ENCODE peak calls at places on chromosomes 6 and 20, in eight cellular contexts. One of them, this sample, is unnamed.

GRCh38 chr6:28653876-28654275 is 128.2 kb downstream of the GPX5 start:
- DNase-seq in GM12865: no peak
- DNase-seq in GM10248: no peak
- DNase-seq in CD8-positive, alpha-beta T cell: no peak
- DNase-seq in suprapubic skin: no peak
- DNase-seq in lower leg skin: no peak
- DNase-seq in WTC11: no peak
- DNase-seq in lower lobe of right lung: no peak
- DNase-seq in this sample: no peak

GRCh38 chr20:63024573-63025392 is 18.0 kb upstream of the BHLHE23 start:
- DNase-seq in GM12865: no peak
- DNase-seq in GM10248: no peak
- DNase-seq in CD8-positive, alpha-beta T cell: no peak
- DNase-seq in suprapubic skin: peak; percentile 33
- DNase-seq in lower leg skin: no peak
- DNase-seq in WTC11: peak; percentile 8
- DNase-seq in lower lobe of right lung: peak; percentile 30
- DNase-seq in this sample: no peak

GRCh38 chr6:114997813-114998292 is 655.0 kb upstream of the HS3ST5 start:
- DNase-seq in GM12865: peak; percentile 65
- DNase-seq in GM10248: no peak
- DNase-seq in CD8-positive, alpha-beta T cell: no peak
- DNase-seq in suprapubic skin: no peak
- DNase-seq in lower leg skin: no peak
- DNase-seq in WTC11: no peak
- DNase-seq in lower lobe of right lung: no peak
- DNase-seq in this sample: no peak

GRCh38 chr6:6694825-6695710 is 106.5 kb downstream of the LY86 start:
- DNase-seq in GM12865: no peak
- DNase-seq in GM10248: no peak
- DNase-seq in CD8-positive, alpha-beta T cell: no peak
- DNase-seq in suprapubic skin: no peak
- DNase-seq in lower leg skin: peak; percentile 73
- DNase-seq in WTC11: peak; percentile 63
- DNase-seq in lower lobe of right lung: peak; percentile 85
- DNase-seq in this sample: peak; percentile 38

GRCh38 chr6:69026243-69026642 is 391.2 kb downstream of the ADGRB3 start:
- DNase-seq in GM12865: no peak
- DNase-seq in GM10248: no peak
- DNase-seq in CD8-positive, alpha-beta T cell: no peak
- DNase-seq in suprapubic skin: no peak
- DNase-seq in lower leg skin: no peak
- DNase-seq in WTC11: no peak
- DNase-seq in lower lobe of right lung: no peak
- DNase-seq in this sample: no peak

GRCh38 chr6:108115598-108116058 is 41.1 kb upstream of the OSTM1 start:
- DNase-seq in GM12865: peak; percentile 35
- DNase-seq in GM10248: no peak
- DNase-seq in CD8-positive, alpha-beta T cell: no peak
- DNase-seq in suprapubic skin: no peak
- DNase-seq in lower leg skin: no peak
- DNase-seq in WTC11: peak; percentile 66
- DNase-seq in lower lobe of right lung: peak; percentile 70
- DNase-seq in this sample: no peak

GRCh38 chr6:114216789-114217467 is 125.9 kb downstream of the HS3ST5 start:
- DNase-seq in GM12865: no peak
- DNase-seq in GM10248: no peak
- DNase-seq in CD8-positive, alpha-beta T cell: no peak
- DNase-seq in suprapubic skin: no peak
- DNase-seq in lower leg skin: no peak
- DNase-seq in WTC11: no peak
- DNase-seq in lower lobe of right lung: no peak
- DNase-seq in this sample: no peak

GRCh38 chr6:19538086-19538485 is 299.1 kb upstream of the ID4 start:
- DNase-seq in GM12865: no peak
- DNase-seq in GM10248: no peak
- DNase-seq in CD8-positive, alpha-beta T cell: no peak
- DNase-seq in suprapubic skin: peak; percentile 83
- DNase-seq in lower leg skin: peak; percentile 74
- DNase-seq in WTC11: peak; percentile 26
- DNase-seq in lower lobe of right lung: peak; percentile 60
- DNase-seq in this sample: no peak

DNA sequence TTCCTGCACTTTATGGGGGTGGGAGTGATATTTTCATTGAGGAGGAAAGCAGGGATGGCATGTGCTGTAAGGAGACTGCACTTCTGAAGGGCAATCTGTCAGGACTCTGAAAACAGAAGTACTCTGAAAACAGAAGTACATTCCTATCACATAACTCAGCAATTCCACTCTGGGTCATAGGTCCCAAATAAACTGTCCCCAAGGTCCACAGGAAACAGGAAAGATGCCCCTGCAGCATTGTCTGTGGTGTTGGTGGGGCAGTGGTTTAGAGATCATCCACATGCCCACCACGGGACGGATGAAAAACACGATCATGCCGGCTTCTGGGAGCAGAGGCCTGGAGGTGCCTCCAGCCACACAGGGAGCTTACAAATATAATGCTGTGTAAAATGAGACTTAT is 150.3 kb downstream of the OTOR start:
- DNase-seq in GM12865: no peak
- DNase-seq in GM10248: no peak
- DNase-seq in CD8-positive, alpha-beta T cell: no peak
- DNase-seq in suprapubic skin: no peak
- DNase-seq in lower leg skin: no peak
- DNase-seq in WTC11: no peak
- DNase-seq in lower lobe of right lung: no peak
- DNase-seq in this sample: no peak
- TF ChIP-seq CTCF in GM12865: no peak
- TF ChIP-seq CTCF in GM10248: no peak
- TF ChIP-seq CTCF in CD8-positive, alpha-beta T cell: no peak
- TF ChIP-seq CTCF in suprapubic skin: no peak
- TF ChIP-seq CTCF in lower leg skin: no peak
- TF ChIP-seq CTCF in WTC11: no peak
- TF ChIP-seq CTCF in lower lobe of right lung: no peak
- TF ChIP-seq CTCF in this sample: no peak

GRCh38 chr6:134029495-134030455 is 22.6 kb downstream of the SLC2A12 start:
- DNase-seq in GM12865: no peak
- DNase-seq in GM10248: no peak
- DNase-seq in CD8-positive, alpha-beta T cell: no peak
- DNase-seq in suprapubic skin: no peak
- DNase-seq in lower leg skin: no peak
- DNase-seq in WTC11: no peak
- DNase-seq in lower lobe of right lung: no peak
- DNase-seq in this sample: no peak
- TF ChIP-seq CTCF in GM12865: no peak
- TF ChIP-seq CTCF in GM10248: no peak
- TF ChIP-seq CTCF in CD8-positive, alpha-beta T cell: no peak
- TF ChIP-seq CTCF in suprapubic skin: no peak
- TF ChIP-seq CTCF in lower leg skin: no peak
- TF ChIP-seq CTCF in WTC11: no peak
- TF ChIP-seq CTCF in lower lobe of right lung: no peak
- TF ChIP-seq CTCF in this sample: no peak

DNA sequence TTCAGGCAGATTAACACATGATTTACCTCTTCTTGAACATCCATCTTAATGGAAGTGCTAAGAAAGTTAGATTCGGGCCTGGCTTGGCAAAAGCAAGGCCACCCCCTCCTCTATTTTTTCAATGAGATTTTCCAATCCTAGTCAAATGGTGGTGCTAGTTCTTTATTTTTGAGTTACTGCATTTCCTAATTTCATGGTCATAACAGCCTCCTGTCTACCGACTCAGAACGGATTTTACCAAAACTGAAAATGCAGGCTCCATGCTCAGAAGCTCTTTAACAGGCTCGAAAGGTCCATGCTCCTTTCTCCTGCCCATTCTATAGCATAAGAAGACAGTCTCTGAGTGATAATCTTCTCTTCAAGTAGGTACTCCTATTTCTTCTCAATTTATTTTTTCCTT is 117.2 kb upstream of the ESR1 start:
- DNase-seq in GM12865: peak; percentile 30
- DNase-seq in GM10248: no peak
- DNase-seq in CD8-positive, alpha-beta T cell: no peak
- DNase-seq in suprapubic skin: no peak
- DNase-seq in lower leg skin: no peak
- DNase-seq in WTC11: no peak
- DNase-seq in lower lobe of right lung: no peak
- DNase-seq in this sample: no peak
- TF ChIP-seq CTCF in GM12865: no peak
- TF ChIP-seq CTCF in GM10248: no peak
- TF ChIP-seq CTCF in CD8-positive, alpha-beta T cell: no peak
- TF ChIP-seq CTCF in suprapubic skin: no peak
- TF ChIP-seq CTCF in lower leg skin: no peak
- TF ChIP-seq CTCF in WTC11: no peak
- TF ChIP-seq CTCF in lower lobe of right lung: peak; percentile 12
- TF ChIP-seq CTCF in this sample: no peak

GRCh38 chr20:57047281-57048026 is 219.0 kb downstream of the BMP7 start:
- DNase-seq in GM12865: no peak
- DNase-seq in GM10248: no peak
- DNase-seq in CD8-positive, alpha-beta T cell: no peak
- DNase-seq in suprapubic skin: peak; percentile 72
- DNase-seq in lower leg skin: no peak
- DNase-seq in WTC11: no peak
- DNase-seq in lower lobe of right lung: no peak
- DNase-seq in this sample: no peak

GRCh38 chr20:57053067-57053466 is 213.4 kb downstream of the BMP7 start:
- DNase-seq in GM12865: no peak
- DNase-seq in GM10248: no peak
- DNase-seq in CD8-positive, alpha-beta T cell: no peak
- DNase-seq in suprapubic skin: no peak
- DNase-seq in lower leg skin: no peak
- DNase-seq in WTC11: no peak
- DNase-seq in lower lobe of right lung: no peak
- DNase-seq in this sample: no peak

GRCh38 chr20:57048027-57048869 is 218.2 kb downstream of the BMP7 start:
- DNase-seq in GM12865: peak; percentile 38
- DNase-seq in GM10248: peak; percentile 66
- DNase-seq in CD8-positive, alpha-beta T cell: no peak
- DNase-seq in suprapubic skin: peak; percentile 67
- DNase-seq in lower leg skin: peak; percentile 53
- DNase-seq in WTC11: peak; percentile 76
- DNase-seq in lower lobe of right lung: no peak
- DNase-seq in this sample: no peak

GRCh38 chr20:57051096-57051495 is 215.3 kb downstream of the BMP7 start:
- DNase-seq in GM12865: no peak
- DNase-seq in GM10248: no peak
- DNase-seq in CD8-positive, alpha-beta T cell: no peak
- DNase-seq in suprapubic skin: no peak
- DNase-seq in lower leg skin: no peak
- DNase-seq in WTC11: no peak
- DNase-seq in lower lobe of right lung: no peak
- DNase-seq in this sample: no peak

GRCh38 chr20:57049298-57049697 is 217.1 kb downstream of the BMP7 start:
- DNase-seq in GM12865: no peak
- DNase-seq in GM10248: no peak
- DNase-seq in CD8-positive, alpha-beta T cell: no peak
- DNase-seq in suprapubic skin: no peak
- DNase-seq in lower leg skin: no peak
- DNase-seq in WTC11: no peak
- DNase-seq in lower lobe of right lung: no peak
- DNase-seq in this sample: no peak
- TF ChIP-seq CTCF in GM12865: no peak
- TF ChIP-seq CTCF in GM10248: no peak
- TF ChIP-seq CTCF in CD8-positive, alpha-beta T cell: no peak
- TF ChIP-seq CTCF in suprapubic skin: no peak
- TF ChIP-seq CTCF in lower leg skin: no peak
- TF ChIP-seq CTCF in WTC11: no peak
- TF ChIP-seq CTCF in lower lobe of right lung: no peak
- TF ChIP-seq CTCF in this sample: no peak

GRCh38 chr6:2783188-2783957 is 18.2 kb downstream of the WRNIP1 start:
- DNase-seq in GM12865: no peak
- DNase-seq in GM10248: no peak
- DNase-seq in CD8-positive, alpha-beta T cell: no peak
- DNase-seq in suprapubic skin: no peak
- DNase-seq in lower leg skin: no peak
- DNase-seq in WTC11: peak; percentile 43
- DNase-seq in lower lobe of right lung: no peak
- DNase-seq in this sample: no peak
- TF ChIP-seq CTCF in GM12865: no peak
- TF ChIP-seq CTCF in GM10248: no peak
- TF ChIP-seq CTCF in CD8-positive, alpha-beta T cell: no peak
- TF ChIP-seq CTCF in suprapubic skin: no peak
- TF ChIP-seq CTCF in lower leg skin: no peak
- TF ChIP-seq CTCF in WTC11: no peak
- TF ChIP-seq CTCF in lower lobe of right lung: no peak
- TF ChIP-seq CTCF in this sample: no peak

DNA sequence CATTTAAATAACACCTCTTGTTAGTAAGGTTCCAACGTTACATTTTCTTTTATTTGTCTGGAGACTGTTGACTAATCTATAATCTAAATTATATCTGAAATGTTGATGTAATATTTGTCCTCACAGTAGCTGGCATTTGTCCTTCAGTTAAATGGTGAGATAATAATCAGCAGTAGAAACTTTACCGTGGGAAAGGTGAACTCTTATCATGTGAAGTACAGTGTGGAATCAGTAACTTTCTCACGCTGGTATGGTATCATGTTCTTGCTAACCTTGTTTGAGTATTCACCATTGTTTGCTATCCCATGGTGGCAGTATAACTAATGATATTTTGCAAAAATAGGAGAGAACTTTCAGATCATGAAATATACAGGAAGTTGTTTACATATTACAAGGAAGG is 4.7 kb downstream of the GMNN start:
- DNase-seq in GM12865: peak; percentile 77
- DNase-seq in GM10248: peak; percentile 28
- DNase-seq in CD8-positive, alpha-beta T cell: no peak
- DNase-seq in suprapubic skin: no peak
- DNase-seq in lower leg skin: no peak
- DNase-seq in WTC11: no peak
- DNase-seq in lower lobe of right lung: no peak
- DNase-seq in this sample: no peak
- TF ChIP-seq CTCF in GM12865: no peak
- TF ChIP-seq CTCF in GM10248: no peak
- TF ChIP-seq CTCF in CD8-positive, alpha-beta T cell: no peak
- TF ChIP-seq CTCF in suprapubic skin: no peak
- TF ChIP-seq CTCF in lower leg skin: no peak
- TF ChIP-seq CTCF in WTC11: no peak
- TF ChIP-seq CTCF in lower lobe of right lung: no peak
- TF ChIP-seq CTCF in this sample: no peak

GRCh38 chr20:50061151-50062005 is 51.6 kb downstream of the UBE2V1 start:
- DNase-seq in GM12865: no peak
- DNase-seq in GM10248: no peak
- DNase-seq in CD8-positive, alpha-beta T cell: no peak
- DNase-seq in suprapubic skin: no peak
- DNase-seq in lower leg skin: no peak
- DNase-seq in WTC11: no peak
- DNase-seq in lower lobe of right lung: no peak
- DNase-seq in this sample: no peak

GRCh38 chr20:50056408-50056926 is 56.5 kb downstream of the UBE2V1 start:
- DNase-seq in GM12865: no peak
- DNase-seq in GM10248: no peak
- DNase-seq in CD8-positive, alpha-beta T cell: no peak
- DNase-seq in suprapubic skin: no peak
- DNase-seq in lower leg skin: no peak
- DNase-seq in WTC11: no peak
- DNase-seq in lower lobe of right lung: no peak
- DNase-seq in this sample: no peak

GRCh38 chr20:50057409-50058053 is 55.4 kb downstream of the UBE2V1 start:
- DNase-seq in GM12865: no peak
- DNase-seq in GM10248: no peak
- DNase-seq in CD8-positive, alpha-beta T cell: no peak
- DNase-seq in suprapubic skin: no peak
- DNase-seq in lower leg skin: no peak
- DNase-seq in WTC11: no peak
- DNase-seq in lower lobe of right lung: no peak
- DNase-seq in this sample: no peak

GRCh38 chr20:50056951-50057403 is 56.0 kb downstream of the UBE2V1 start:
- DNase-seq in GM12865: peak; percentile 34
- DNase-seq in GM10248: no peak
- DNase-seq in CD8-positive, alpha-beta T cell: no peak
- DNase-seq in suprapubic skin: no peak
- DNase-seq in lower leg skin: no peak
- DNase-seq in WTC11: no peak
- DNase-seq in lower lobe of right lung: no peak
- DNase-seq in this sample: no peak

GRCh38 chr20:50058646-50059398 is 54.1 kb downstream of the UBE2V1 start:
- DNase-seq in GM12865: no peak
- DNase-seq in GM10248: no peak
- DNase-seq in CD8-positive, alpha-beta T cell: no peak
- DNase-seq in suprapubic skin: no peak
- DNase-seq in lower leg skin: no peak
- DNase-seq in WTC11: no peak
- DNase-seq in lower lobe of right lung: no peak
- DNase-seq in this sample: no peak
- TF ChIP-seq CTCF in GM12865: no peak
- TF ChIP-seq CTCF in GM10248: no peak
- TF ChIP-seq CTCF in CD8-positive, alpha-beta T cell: no peak
- TF ChIP-seq CTCF in suprapubic skin: no peak
- TF ChIP-seq CTCF in lower leg skin: no peak
- TF ChIP-seq CTCF in WTC11: no peak
- TF ChIP-seq CTCF in lower lobe of right lung: no peak
- TF ChIP-seq CTCF in this sample: no peak

This sample was measured in omental fat pad.